ENCODE peak calls at places on chromosome 18, in six cellular contexts. J, O, F, K, R and U are unnamed samples.

GRCh38 chr18:70368903-70369302 is 80.1 kb downstream of the SOCS6 start:
- DNase-seq in J (no peak), O (no peak), F (no peak), K (no peak), R (no peak), U (no peak)

GRCh38 chr18:69495841-69496533 is 95.3 kb downstream of the DOK6 start:
- DNase-seq in J (no peak), O (no peak), F (no peak), K (no peak), R (no peak), U (no peak)

GRCh38 chr18:58307441-58307840 is 263.4 kb downstream of the NEDD4L start:
- DNase-seq in J (no peak), O (no peak), F (no peak), K (no peak), R (no peak), U (no peak)

GRCh38 chr18:78721281-78721949 is 258.2 kb upstream of the SALL3 start:
- DNase-seq in J (no peak), O (peak), F (no peak), K (no peak), R (no peak), U (no peak)

GRCh38 chr18:32049393-32050161 is 31.0 kb downstream of the RNF125 start:
- DNase-seq in J (peak), O (no peak), F (no peak), K (no peak), R (peak), U (no peak)

GRCh38 chr18:57077786-57078552 is 68.9 kb upstream of the BOD1L2 start:
- DNase-seq in J (peak), O (peak), F (no peak), K (no peak), R (no peak), U (no peak)

GRCh38 chr18:78906066-78906465 is 73.6 kb upstream of the SALL3 start:
- DNase-seq in J (no peak), O (peak), F (no peak), K (no peak), R (no peak), U (no peak)

GRCh38 chr18:63676526-63676925 is 14.8 kb upstream of the SERPINB3 start:
- DNase-seq in J (peak), O (peak), F (no peak), K (no peak), R (no peak), U (peak)

GRCh38 chr18:13288509-13289138 is 70.1 kb downstream of the LDLRAD4 start:
- DNase-seq in J (no peak), O (no peak), F (no peak), K (no peak), R (no peak), U (no peak)

GRCh38 chr18:78713726-78714125 is 265.9 kb upstream of the SALL3 start:
- DNase-seq in J (no peak), O (no peak), F (no peak), K (no peak), R (no peak), U (no peak)

GRCh38 chr18:56257215-56257614 is 381.2 kb downstream of the TXNL1 start:
- DNase-seq in J (no peak), O (no peak), F (no peak), K (no peak), R (no peak), U (no peak)

GRCh38 chr18:51398104-51398503 is 200.6 kb upstream of the MEX3C start:
- DNase-seq in J (no peak), O (no peak), F (no peak), K (no peak), R (no peak), U (no peak)

GRCh38 chr18:36831139-36831538 is 2.2 kb downstream of the KIAA1328 start:
- DNase-seq in J (no peak), O (no peak), F (no peak), K (no peak), R (no peak), U (no peak)

GRCh38 chr18:22637787-22638186 is 220.1 kb upstream of the CTAGE1 start:
- DNase-seq in J (no peak), O (no peak), F (peak), K (no peak), R (no peak), U (no peak)

GRCh38 chr18:77566604-77567003 is 317.0 kb downstream of the GALR1 start:
- DNase-seq in J (no peak), O (no peak), F (no peak), K (no peak), R (no peak), U (no peak)

GRCh38 chr18:24763765-24764548 is 303.5 kb downstream of the HRH4 start:
- DNase-seq in J (no peak), O (no peak), F (no peak), K (no peak), R (peak), U (no peak)

GRCh38 chr18:30486856-30487255 is 555.7 kb downstream of the DSC3 start:
- DNase-seq in J (no peak), O (no peak), F (no peak), K (no peak), R (no peak), U (no peak)

GRCh38 chr18:24459772-24460171 is 665 bp upstream of the HRH4 start:
- DNase-seq in J (no peak), O (no peak), F (no peak), K (no peak), R (no peak), U (no peak)

GRCh38 chr18:49666045-49666444 is 104.2 kb downstream of the LIPG start:
- DNase-seq in J (no peak), O (no peak), F (no peak), K (no peak), R (no peak), U (no peak)

GRCh38 chr18:34114996-34115395 is 109.7 kb downstream of the NOL4 start:
- DNase-seq in J (no peak), O (peak), F (no peak), K (no peak), R (no peak), U (no peak)

GRCh38 chr18:7978834-7979233 is 411.7 kb downstream of the PTPRM start:
- DNase-seq in J (no peak), O (no peak), F (no peak), K (no peak), R (no peak), U (no peak)

GRCh38 chr18:156514-157230 is 1.7 kb upstream of the USP14 start:
- DNase-seq in J (no peak), O (no peak), F (no peak), K (no peak), R (no peak), U (no peak)

GRCh38 chr18:2590303-2590702 is 18.9 kb downstream of the NDC80 start:
- DNase-seq in J (no peak), O (no peak), F (no peak), K (no peak), R (no peak), U (no peak)

GRCh38 chr18:24831091-24831490 is 370.7 kb downstream of the HRH4 start:
- DNase-seq in J (no peak), O (no peak), F (no peak), K (no peak), R (no peak), U (no peak)

GRCh38 chr18:79634593-79634992 is 45.0 kb upstream of the CTDP1 start:
- DNase-seq in J (no peak), O (no peak), F (no peak), K (no peak), R (no peak), U (no peak)

GRCh38 chr18:31042391-31043181 is at the start of gene DSC3:
- DNase-seq in J (no peak), O (peak), F (peak), K (peak), R (no peak), U (peak)

GRCh38 chr18:77068321-77068841 is 64.2 kb downstream of the MBP start:
- DNase-seq in J (no peak), O (no peak), F (no peak), K (no peak), R (no peak), U (no peak)

GRCh38 chr18:13260114-13260926 is 41.8 kb downstream of the LDLRAD4 start:
- DNase-seq in J (no peak), O (peak), F (no peak), K (no peak), R (no peak), U (no peak)

GRCh38 chr18:44901283-44901682 is 220.6 kb downstream of the SETBP1 start:
- DNase-seq in J (no peak), O (peak), F (no peak), K (no peak), R (no peak), U (peak)

DNA sequence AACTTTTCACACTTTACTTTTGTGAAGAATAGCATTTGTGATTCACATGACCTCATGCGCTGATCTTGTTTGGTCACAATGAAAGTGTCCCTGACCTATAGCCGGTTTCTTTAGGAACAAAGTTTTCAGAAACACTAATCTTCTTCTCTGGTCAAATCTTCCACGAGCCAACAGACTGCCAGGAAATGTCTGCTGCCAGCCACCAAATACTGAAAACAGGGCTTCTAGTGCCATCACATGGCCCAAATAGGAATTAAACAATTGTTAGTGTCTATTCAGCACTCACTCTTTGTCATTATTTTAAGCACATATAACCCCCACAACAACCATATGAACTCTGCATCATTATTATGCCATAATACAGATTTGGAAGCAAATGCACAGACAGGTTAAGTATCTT is 286.5 kb upstream of the SYT4 start:
- DNase-seq in J (peak), O (peak), F (no peak), K (peak), R (no peak), U (peak)
- TF ChIP-seq CTCF in J (peak), O (peak), F (peak), K (no peak), R (peak), U (peak)

DNA sequence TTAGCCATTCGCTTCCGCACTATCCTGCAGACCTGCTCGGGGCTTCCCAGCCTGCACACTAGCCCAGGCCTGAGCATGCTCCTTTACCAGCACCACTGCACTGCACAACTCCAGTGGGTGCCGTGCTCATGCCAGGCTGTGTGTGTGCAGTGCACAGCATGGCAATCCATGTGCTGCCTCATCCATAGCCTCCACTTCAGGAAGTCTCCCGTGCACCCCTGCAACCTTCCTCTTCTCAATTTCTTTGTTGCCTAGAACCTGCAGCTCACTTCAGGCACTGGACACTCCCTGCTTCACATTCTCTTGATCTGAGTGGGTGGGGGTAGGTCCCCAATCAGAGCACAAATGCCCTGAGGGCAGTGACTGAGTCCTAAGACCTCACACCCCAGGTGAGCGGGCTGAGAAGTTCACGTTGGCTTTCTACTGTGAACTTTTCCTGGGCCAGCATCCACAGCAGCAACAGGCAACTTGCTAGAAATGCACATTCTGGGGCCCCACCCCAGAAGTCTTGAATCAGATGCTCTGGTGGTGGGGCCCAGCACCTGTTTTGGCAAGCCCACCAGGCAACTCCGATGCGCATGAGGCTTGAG is 53.6 kb downstream of the ZBTB7C start:
- DNase-seq in J (no peak), O (peak), F (no peak), K (no peak), R (no peak), U (no peak)
- H3K27ac ChIP-seq in J (no peak), O (no peak), F (no peak), K (no peak), R (no peak), U (no peak)

DNA sequence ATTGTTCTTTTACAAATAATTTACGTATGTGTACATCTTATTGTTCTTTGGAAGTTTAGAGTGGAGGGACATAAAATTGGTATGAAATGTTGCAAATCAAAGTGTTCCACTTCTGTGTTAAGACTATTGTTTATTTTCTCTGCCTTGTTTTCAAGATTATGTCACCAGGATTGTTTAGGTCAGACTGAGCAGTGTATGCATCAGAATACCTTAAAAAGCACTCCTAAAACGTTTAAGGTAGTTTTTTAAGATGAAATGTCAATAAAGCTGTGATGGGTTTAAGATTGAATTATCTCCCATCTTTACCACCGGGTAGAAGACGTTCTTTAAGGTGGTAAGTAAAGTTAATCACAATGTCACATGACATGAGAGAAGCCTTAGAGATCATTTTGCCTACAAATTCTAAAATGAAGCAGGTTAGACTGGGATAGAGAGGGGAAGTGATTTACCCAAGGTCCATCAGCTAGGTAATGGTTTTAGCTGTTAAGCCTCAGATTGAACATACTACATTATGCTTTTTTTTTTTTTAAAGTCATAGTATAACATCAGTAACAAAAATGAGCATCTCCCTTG is 10.6 kb downstream of the VAPA start:
- DNase-seq in J (no peak), O (no peak), F (no peak), K (no peak), R (no peak), U (no peak)
- H3K4me3 ChIP-seq in J (no peak), O (no peak), F (no peak), K (no peak), R (no peak), U (no peak)

GRCh38 chr18:62239475-62239874 is 52.4 kb downstream of the RELCH start:
- DNase-seq in J (no peak), O (no peak), F (no peak), K (no peak), R (no peak), U (no peak)
- TF ChIP-seq CTCF in J (no peak), O (peak), F (no peak), K (no peak), R (no peak), U (no peak)

GRCh38 chr18:5995626-5996025 is 100.3 kb upstream of the TMEM200C start:
- DNase-seq in J (no peak), O (peak), F (no peak), K (no peak), R (no peak), U (no peak)

GRCh38 chr18:6001867-6002266 is 106.5 kb upstream of the TMEM200C start:
- DNase-seq in J (no peak), O (no peak), F (no peak), K (no peak), R (no peak), U (no peak)

GRCh38 chr18:5997361-5997760 is 102.0 kb upstream of the TMEM200C start:
- DNase-seq in J (no peak), O (peak), F (no peak), K (no peak), R (no peak), U (no peak)

GRCh38 chr18:5998907-5999306 is 103.6 kb upstream of the TMEM200C start:
- DNase-seq in J (no peak), O (peak), F (no peak), K (no peak), R (no peak), U (no peak)

DNA sequence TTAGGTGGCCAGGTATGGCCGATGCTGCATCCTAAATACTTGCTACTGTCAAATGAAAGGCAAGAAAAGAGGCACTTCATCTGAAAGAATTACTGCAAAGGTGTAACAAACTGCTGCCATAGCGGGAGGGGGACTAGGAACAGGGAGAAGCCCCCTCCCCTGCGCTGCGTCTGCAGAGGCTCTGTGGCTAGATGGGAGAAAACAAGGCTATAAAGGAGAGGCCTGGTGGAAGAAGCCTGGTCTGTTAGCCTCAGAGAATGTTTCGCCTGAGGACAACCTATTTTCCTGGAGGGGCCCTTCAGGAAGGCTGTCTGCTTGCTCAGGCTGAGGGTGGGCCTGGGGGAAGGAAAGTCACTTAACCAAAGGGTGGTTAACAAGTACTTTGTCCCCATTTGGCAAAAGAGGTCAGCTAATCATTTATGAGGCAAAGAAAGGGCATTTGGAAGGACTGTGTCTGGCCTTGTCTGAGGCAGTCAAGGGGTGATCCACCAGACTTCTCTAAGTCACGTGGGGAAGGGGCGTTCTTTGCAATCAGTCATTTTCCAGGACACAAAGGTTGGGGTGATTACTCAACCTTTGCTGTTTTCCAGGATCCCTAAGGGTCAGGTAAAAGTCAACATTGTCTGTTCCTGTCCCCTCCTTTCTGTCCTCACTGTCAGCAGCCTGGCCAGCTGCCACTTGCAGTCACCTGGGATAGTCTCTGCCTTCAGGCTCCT is 103.0 kb upstream of the TMEM200C start:
- DNase-seq in J (no peak), O (peak), F (no peak), K (no peak), R (no peak), U (no peak)
- H3K27ac ChIP-seq in J (no peak), O (no peak), F (no peak), K (no peak), R (no peak), U (no peak)